ENCODE peak calls at places on chromosomes 13 and 19, in four cellular contexts. S, Q, E and L are unnamed samples.

GRCh38 chr19:48873476-48874308 is 1.5 kb downstream of the PPP1R15A start:
- DNase-seq in E (no peak), S (no peak), Q (peak; percentile 58), L (peak; percentile 44)

GRCh38 chr13:43006893-43007631 is 15.0 kb upstream of the EPSTI1 start:
- DNase-seq in Q (no peak), E (no peak), S (no peak), L (no peak)

GRCh38 chr13:73870036-73870741 is 264.0 kb downstream of the KLF12 start:
- DNase-seq in E (no peak), S (no peak), Q (no peak), L (no peak)

GRCh38 chr13:111317571-111318360 is 2.7 kb upstream of the TEX29 start:
- DNase-seq in Q (peak; percentile 28), E (no peak), S (no peak), L (peak; percentile 18)

GRCh38 chr13:96835591-96835990 is 158.7 kb downstream of the OXGR1 start:
- DNase-seq in Q (no peak), S (no peak), E (no peak), L (no peak)

GRCh38 chr19:49335784-49336481 is 727 bp downstream of the CD37 start:
- DNase-seq in S (no peak), E (no peak), Q (peak; percentile 11), L (no peak)

GRCh38 chr13:97302611-97303010 is 80.5 kb downstream of the MBNL2 start:
- DNase-seq in E (no peak), S (no peak), Q (no peak), L (no peak)

GRCh38 chr13:57724486-57725272 is 93.1 kb downstream of the PCDH17 start:
- DNase-seq in E (no peak), S (no peak), Q (peak; percentile 58), L (no peak)

GRCh38 chr19:45506991-45507863 is at the start of gene VASP:
- DNase-seq in E (peak; percentile 47), Q (peak; percentile 97), S (peak; percentile 16), L (peak; percentile 96)

GRCh38 chr13:50195045-50195444 is 179.8 kb downstream of the KCNRG start:
- DNase-seq in E (no peak), S (no peak), Q (no peak), L (no peak)

GRCh38 chr13:50670847-50671542 is 172.5 kb downstream of the DLEU7 start:
- DNase-seq in S (no peak), Q (peak; percentile 8), E (no peak), L (no peak)

GRCh38 chr13:47917022-47917574 is 84.0 kb downstream of the SUCLA2 start:
- DNase-seq in Q (no peak), E (no peak), S (no peak), L (no peak)

GRCh38 chr13:43408274-43408673 is 378.5 kb downstream of the ENOX1 start:
- DNase-seq in S (no peak), Q (no peak), E (no peak), L (no peak)

GRCh38 chr13:109818136-109818535 is 31.8 kb upstream of the IRS2 start:
- DNase-seq in Q (no peak), S (no peak), E (no peak), L (no peak)

GRCh38 chr13:64925284-64925683 is 2304.9 kb downstream of the PCDH9 start:
- DNase-seq in E (no peak), Q (peak; percentile 90), S (no peak), L (no peak)

GRCh38 chr19:6738726-6739389 is 622 bp upstream of the TRIP10 start:
- DNase-seq in Q (peak; percentile 96), E (no peak), S (no peak), L (peak; percentile 25)